ENCODE peak calls at places on chromosomes 11 and 22, in six cellular contexts. S is IMR-90, K is adrenal gland, C is A549, L is lower lobe of right lung, A is sigmoid colon. Y is an unnamed sample. For H3K4me1, the result is how much of the 10 kb centered on the place peaks cover.

GRCh38 chr11:61529537-61530225 is 21.1 kb downstream of the LRRC10B start:
- DNase-seq in A (no peak), K (peak), C (no peak), L (no peak), S (no peak), Y (no peak)

GRCh38 chr11:104146943-104147342 is 17.0 kb downstream of the PDGFD start:
- DNase-seq in A (no peak), S (no peak), L (no peak), C (no peak), K (no peak), Y (no peak)

GRCh38 chr11:108253176-108253575 is 30.3 kb downstream of the ATM start:
- DNase-seq in A (no peak), K (no peak), S (peak), L (no peak), C (no peak), Y (no peak)

GRCh38 chr22:35921777-35922176 is 106.8 kb downstream of the RBFOX2 start:
- DNase-seq in K (peak), S (peak), A (peak), L (no peak), C (peak), Y (no peak)

GRCh38 chr11:72037554-72038311 is 39.0 kb downstream of the IL18BP start:
- DNase-seq in S (no peak), C (no peak), L (no peak), K (no peak), A (no peak), Y (no peak)

GRCh38 chr11:13008625-13009475 is at the start of gene RASSF10:
- DNase-seq in C (peak), L (peak), K (no peak), S (no peak), A (peak), Y (peak)

GRCh38 chr11:118691926-118692830 is 12.7 kb upstream of the TREH start:
- DNase-seq in K (no peak), A (no peak), C (no peak), S (peak), L (no peak), Y (peak)

GRCh38 chr11:18144243-18144642 is 11.9 kb downstream of the MRGPRX3 start:
- DNase-seq in K (no peak), L (no peak), C (no peak), S (peak), A (no peak), Y (no peak)

GRCh38 chr11:75100314-75100713 is 3.6 kb upstream of the OR2AT4 start:
- DNase-seq in S (peak), K (no peak), L (no peak), C (peak), A (no peak), Y (no peak)

GRCh38 chr11:113932788-113933187 is 28.2 kb downstream of the HTR3B start:
- DNase-seq in C (no peak), L (no peak), A (no peak), K (no peak), S (no peak), Y (no peak)

GRCh38 chr11:62994775-62995174 is 10.0 kb upstream of the SLC22A6 start:
- DNase-seq in K (no peak), L (no peak), C (no peak), S (no peak), A (no peak), Y (no peak)

GRCh38 chr11:61602775-61603569 is 22.1 kb upstream of the SYT7 start:
- DNase-seq in K (peak), C (no peak), L (no peak), S (peak), A (peak), Y (peak)

GRCh38 chr11:48006301-48006992 is 26.1 kb downstream of the PTPRJ start:
- DNase-seq in A (no peak), C (no peak), L (no peak), K (peak), S (peak), Y (no peak)

GRCh38 chr11:33413296-33413695 is 156.1 kb downstream of the HIPK3 start:
- DNase-seq in C (no peak), S (no peak), A (no peak), K (no peak), L (no peak), Y (no peak)

GRCh38 chr11:73284106-73284505 is 12.0 kb downstream of the P2RY6 start:
- DNase-seq in K (no peak), C (no peak), S (no peak), L (no peak), A (peak), Y (no peak)
- H3K4me1 ChIP-seq in K (under half), C (under half), S (under half), L (under half), A (under half), Y (under half)

DNA sequence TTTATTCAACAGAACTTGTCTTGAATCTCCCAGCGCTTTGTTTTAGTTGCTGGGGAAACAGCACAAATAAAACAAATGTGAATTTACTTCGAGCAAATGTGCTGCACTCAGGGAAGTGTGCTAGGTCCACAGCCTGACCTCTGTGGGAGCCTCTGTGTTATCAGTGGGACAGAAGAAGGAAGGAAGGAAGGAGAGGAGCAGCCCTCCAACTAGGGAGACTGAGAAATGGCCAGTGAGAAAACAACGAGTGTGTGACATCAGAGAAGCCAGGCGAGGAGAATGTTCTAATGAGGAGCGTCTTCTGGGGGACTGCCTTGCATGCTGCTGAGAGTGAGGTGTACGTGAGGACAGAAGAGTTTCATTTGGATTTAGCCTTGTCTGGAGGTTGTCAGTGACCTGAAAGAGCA is 42.7 kb downstream of the PPP6R3 start:
- DNase-seq in K (no peak), S (peak), C (peak), L (no peak), A (no peak), Y (no peak)
- H3K4me1 ChIP-seq in K (half or more), S (under half), C (under half), L (half or more), A (half or more), Y (under half)

GRCh38 chr11:44047931-44048431 is at the start of gene ACCSL:
- DNase-seq in C (no peak), K (no peak), S (no peak), A (peak), L (no peak), Y (no peak)
- H3K4me1 ChIP-seq in C (under half), K (under half), S (under half), A (under half), L (under half), Y (under half)

GRCh38 chr11:8081591-8082021 is 595 bp downstream of the TUB start:
- DNase-seq in L (no peak), C (peak), S (peak), A (no peak), K (no peak), Y (no peak)
- H3K4me1 ChIP-seq in L (under half), C (under half), S (under half), A (under half), K (under half), Y (under half)

DNA sequence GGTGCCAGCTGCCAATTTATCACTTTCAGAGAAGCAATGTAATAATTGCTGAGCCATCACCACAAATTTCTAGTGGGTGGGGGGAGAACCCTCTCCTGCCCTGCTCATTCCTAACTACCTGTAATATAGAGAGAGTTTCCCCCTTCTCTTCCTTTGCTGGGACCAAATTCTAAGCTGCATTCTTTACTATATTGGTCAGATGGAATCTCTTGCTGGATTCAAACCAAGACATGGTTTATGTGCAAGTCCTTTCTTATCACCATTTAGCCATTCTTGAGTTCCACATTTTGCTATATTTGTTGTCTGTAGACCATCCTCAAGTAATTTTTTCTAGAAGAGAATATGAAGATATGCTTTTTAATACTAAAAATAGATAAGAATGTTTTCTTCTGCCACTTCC is 452.1 kb downstream of the MN1 start:
- DNase-seq in K (no peak), C (no peak), L (no peak), S (peak), A (no peak), Y (no peak)
- H3K4me1 ChIP-seq in K (under half), C (under half), L (under half), S (under half), A (under half), Y (under half)

GRCh38 chr22:40599731-40600130 is 36.8 kb downstream of the MRTFA start:
- DNase-seq in A (no peak), S (no peak), L (no peak), C (no peak), K (no peak), Y (no peak)
- H3K4me1 ChIP-seq in A (under half), S (under half), L (under half), C (half or more), K (under half), Y (under half)

GRCh38 chr11:111836766-111837165 is 34.6 kb downstream of the ALG9 start:
- DNase-seq in L (no peak), A (no peak), K (no peak), C (no peak), S (peak), Y (no peak)
- H3K4me1 ChIP-seq in L (under half), A (under half), K (under half), C (under half), S (under half), Y (under half)

GRCh38 chr22:38841635-38842034 is 2.2 kb downstream of the NPTXR start:
- DNase-seq in C (no peak), L (no peak), S (no peak), A (no peak), K (no peak), Y (no peak)
- H3K4me1 ChIP-seq in C (under half), L (under half), S (under half), A (under half), K (under half), Y (under half)

GRCh38 chr11:35548925-35549561 is 23.6 kb upstream of the PAMR1 start:
- DNase-seq in A (no peak), S (peak), K (no peak), C (no peak), L (no peak), Y (no peak)

GRCh38 chr11:35546317-35546716 is 20.9 kb upstream of the PAMR1 start:
- DNase-seq in K (no peak), S (no peak), C (no peak), A (no peak), L (no peak), Y (no peak)

GRCh38 chr11:35549787-35550186 is 24.4 kb upstream of the PAMR1 start:
- DNase-seq in L (peak), C (peak), A (no peak), K (no peak), S (peak), Y (no peak)

GRCh38 chr11:35541621-35542375 is 16.4 kb upstream of the PAMR1 start:
- DNase-seq in L (no peak), A (peak), C (peak), S (peak), K (peak), Y (peak)

DNA sequence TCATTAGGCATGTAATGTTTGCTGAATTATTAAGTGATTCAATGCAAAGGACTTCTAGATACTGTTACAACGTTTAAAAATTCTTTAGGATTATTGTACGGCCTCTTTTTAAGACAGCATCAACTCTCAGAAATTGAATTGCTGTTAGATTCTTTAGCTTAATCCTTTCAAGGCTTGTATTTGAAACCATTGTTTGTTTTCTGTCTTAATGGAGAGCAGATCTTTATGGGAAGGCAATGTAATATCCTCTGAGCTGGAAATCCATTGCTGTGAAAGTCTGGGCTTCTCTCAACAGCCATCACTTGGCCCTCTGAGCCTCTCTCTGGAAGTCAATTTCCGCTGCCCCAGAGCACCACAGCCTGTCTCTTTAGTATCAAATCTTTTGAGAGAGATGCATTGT is 20.2 kb upstream of the PAMR1 start:
- DNase-seq in L (no peak), S (no peak), A (no peak), K (no peak), C (no peak), Y (no peak)
- H3K4me1 ChIP-seq in L (under half), S (under half), A (under half), K (under half), C (under half), Y (under half)

DNA sequence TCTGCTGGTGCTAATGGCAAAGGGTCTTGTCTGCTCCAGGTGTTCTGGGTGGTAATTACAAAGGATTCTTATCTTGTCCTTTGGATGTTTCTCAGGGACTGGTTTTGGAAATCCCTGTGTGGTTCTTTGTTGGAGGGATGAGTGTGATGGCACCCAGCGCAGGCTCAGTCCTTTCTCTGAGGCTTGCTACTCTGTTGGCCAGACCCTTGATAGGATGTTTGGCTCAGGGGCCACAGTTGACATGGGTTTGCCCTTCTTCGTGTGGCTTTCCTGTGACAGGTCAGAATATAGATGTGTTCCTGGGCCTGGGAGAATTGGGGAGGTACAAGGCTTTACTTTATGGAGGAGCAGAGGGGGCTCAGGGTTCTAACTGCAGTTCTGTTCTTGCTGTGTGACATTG is 4.0 kb downstream of the ARHGEF17 start:
- DNase-seq in K (no peak), L (no peak), A (peak), C (no peak), S (no peak), Y (no peak)
- H3K4me1 ChIP-seq in K (under half), L (half or more), A (half or more), C (under half), S (half or more), Y (under half)